ENCODE peak calls at places on chromosome 9, in nine cellular contexts. W is left ventricle myocardium superior; E is heart right ventricle; S is breast epithelium; G is cardiac muscle cell; Z is amniotic epithelial cell; Y is adipocyte; L is CD8-positive, alpha-beta T cell; N is stimulated activated naive CD8-positive, alpha-beta T cell treated with anti-CD3 and anti-CD28 coated beads, Interleukin-15, amount 100 ng/mL, for 72 hours. X is an unnamed sample.

GRCh38 chr9:84969084-84969483 is 299.6 kb downstream of the NTRK2 start:
- DNase-seq in W (no peak), E (no peak), S (no peak), G (no peak), Z (no peak), Y (no peak), L (no peak), N (no peak), X (no peak)

GRCh38 chr9:35114113-35114847 is 1.4 kb downstream of the ATOSB start:
- DNase-seq in W (peak; percentile 86), E (peak; percentile 89), S (no peak), G (peak; percentile 97), Z (peak; percentile 94), Y (peak; percentile 99), L (peak; percentile 67), N (peak; percentile 46), X (peak; percentile 93)

GRCh38 chr9:132167192-132167591 is 5.3 kb downstream of the NTNG2 start:
- DNase-seq in W (no peak), E (no peak), S (no peak), G (no peak), Z (no peak), Y (no peak), L (no peak), N (no peak), X (peak; percentile 7)

GRCh38 chr9:86494644-86495081 is 140.5 kb upstream of the TUT7 start:
- DNase-seq in W (no peak), E (no peak), S (no peak), G (peak; percentile 93), Z (peak; percentile 98), Y (no peak), L (no peak), N (no peak), X (no peak)

GRCh38 chr9:8738953-8739352 is 939.4 kb upstream of the DMAC1 start:
- DNase-seq in W (no peak), E (no peak), S (no peak), G (no peak), Z (no peak), Y (no peak), L (no peak), N (no peak), X (no peak)

GRCh38 chr9:91047529-91047928 is 245.9 kb downstream of the SYK start:
- DNase-seq in W (no peak), E (no peak), S (no peak), G (no peak), Z (no peak), Y (no peak), L (no peak), N (peak; percentile 39), X (no peak)

GRCh38 chr9:136007276-136007675 is 46.1 kb upstream of the UBAC1 start:
- DNase-seq in W (no peak), E (no peak), S (no peak), G (no peak), Z (no peak), Y (no peak), L (no peak), N (no peak), X (peak; percentile 43)

GRCh38 chr9:117156771-117157535 is 257.9 kb downstream of the ASTN2 start:
- DNase-seq in W (no peak), E (no peak), S (no peak), G (no peak), Z (no peak), Y (no peak), L (no peak), N (no peak), X (no peak)

GRCh38 chr9:82202808-82203207 is 214.2 kb downstream of the SPATA31D1 start:
- DNase-seq in W (no peak), E (no peak), S (no peak), G (peak; percentile 84), Z (peak; percentile 89), Y (peak; percentile 68), L (no peak), N (no peak), X (no peak)

GRCh38 chr9:33082538-33083326 is 6.3 kb upstream of the SMU1 start:
- DNase-seq in W (no peak), E (no peak), S (no peak), G (no peak), Z (no peak), Y (no peak), L (no peak), N (no peak), X (no peak)

GRCh38 chr9:87878930-87879603 is 3.6 kb upstream of the SPATA31E1 start:
- DNase-seq in W (no peak), E (no peak), S (no peak), G (peak; percentile 73), Z (peak; percentile 82), Y (peak; percentile 59), L (no peak), N (no peak), X (no peak)

GRCh38 chr9:5447337-5447736 is 3.0 kb upstream of the CD274 start:
- DNase-seq in W (no peak), E (no peak), S (no peak), G (no peak), Z (no peak), Y (no peak), L (no peak), N (no peak), X (no peak)

GRCh38 chr9:117400131-117400530 is 14.7 kb downstream of the ASTN2 start:
- DNase-seq in W (no peak), E (no peak), S (no peak), G (no peak), Z (no peak), Y (no peak), L (no peak), N (no peak), X (no peak)

GRCh38 chr9:111037744-111038335 is 430 bp downstream of the LPAR1 start:
- DNase-seq in W (peak; percentile 49), E (no peak), S (peak; percentile 55), G (peak; percentile 57), Z (no peak), Y (peak; percentile 76), L (no peak), N (peak; percentile 2), X (peak; percentile 70)

GRCh38 chr9:19498015-19498414 is 89.2 kb downstream of the ACER2 start:
- DNase-seq in W (no peak), E (no peak), S (no peak), G (peak; percentile 80), Z (peak; percentile 60), Y (peak; percentile 52), L (no peak), N (no peak), X (no peak)

GRCh38 chr9:134307674-134308638 is 18.3 kb upstream of the RXRA start:
- DNase-seq in W (peak; percentile 8), E (no peak), S (no peak), G (no peak), Z (no peak), Y (no peak), L (no peak), N (no peak), X (peak; percentile 34)

X was measured in Right ventricle myocardium inferior.